ENCODE peak calls at places on chromosome 22, in five cellular contexts. One of them, this sample, is unnamed.

GRCh38 chr22:19477321-19478085 is 1.5 kb downstream of the UFD1 start:
- DNase-seq in body of pancreas: no peak
- DNase-seq in naive thymus-derived CD4-positive, alpha-beta T cell: peak; percentile 3
- DNase-seq in heart right ventricle: no peak
- DNase-seq in endodermal cell: no peak
- DNase-seq in this sample: no peak

GRCh38 chr22:19455033-19455432 is 7.5 kb upstream of the C22orf39 start:
- DNase-seq in body of pancreas: no peak
- DNase-seq in naive thymus-derived CD4-positive, alpha-beta T cell: no peak
- DNase-seq in heart right ventricle: no peak
- DNase-seq in endodermal cell: no peak
- DNase-seq in this sample: no peak

GRCh38 chr22:25365491-25366261 is 146.2 kb downstream of the CRYBB2 start:
- DNase-seq in body of pancreas: no peak
- DNase-seq in naive thymus-derived CD4-positive, alpha-beta T cell: no peak
- DNase-seq in heart right ventricle: peak; percentile 44
- DNase-seq in endodermal cell: no peak
- DNase-seq in this sample: no peak

GRCh38 chr22:30212363-30212995 is 34.1 kb downstream of the LIF start:
- DNase-seq in body of pancreas: peak; percentile 85
- DNase-seq in naive thymus-derived CD4-positive, alpha-beta T cell: peak; percentile 36
- DNase-seq in heart right ventricle: peak; percentile 47
- DNase-seq in endodermal cell: no peak
- DNase-seq in this sample: peak; percentile 58

GRCh38 chr22:26857169-26857568 is 199.8 kb downstream of the MIAT start:
- DNase-seq in body of pancreas: no peak
- DNase-seq in naive thymus-derived CD4-positive, alpha-beta T cell: no peak
- DNase-seq in heart right ventricle: no peak
- DNase-seq in endodermal cell: no peak
- DNase-seq in this sample: no peak

GRCh38 chr22:49303061-49303735 is 524.5 kb downstream of the BRD1 start:
- DNase-seq in body of pancreas: no peak
- DNase-seq in naive thymus-derived CD4-positive, alpha-beta T cell: no peak
- DNase-seq in heart right ventricle: no peak
- DNase-seq in endodermal cell: peak; percentile 34
- DNase-seq in this sample: no peak

GRCh38 chr22:20510811-20511577 is 3.6 kb downstream of the MED15 start:
- DNase-seq in body of pancreas: no peak
- DNase-seq in naive thymus-derived CD4-positive, alpha-beta T cell: no peak
- DNase-seq in heart right ventricle: no peak
- DNase-seq in endodermal cell: no peak
- DNase-seq in this sample: no peak

GRCh38 chr22:38320605-38321402 is 3.6 kb upstream of the CSNK1E start:
- DNase-seq in body of pancreas: no peak
- DNase-seq in naive thymus-derived CD4-positive, alpha-beta T cell: no peak
- DNase-seq in heart right ventricle: no peak
- DNase-seq in endodermal cell: no peak
- DNase-seq in this sample: no peak

GRCh38 chr22:28900379-28900778 is 17.0 kb downstream of the ZNRF3 start:
- DNase-seq in body of pancreas: no peak
- DNase-seq in naive thymus-derived CD4-positive, alpha-beta T cell: no peak
- DNase-seq in heart right ventricle: no peak
- DNase-seq in endodermal cell: no peak
- DNase-seq in this sample: no peak

GRCh38 chr22:40196628-40197027 is 18.9 kb downstream of the TNRC6B start:
- DNase-seq in body of pancreas: no peak
- DNase-seq in naive thymus-derived CD4-positive, alpha-beta T cell: peak; percentile 44
- DNase-seq in heart right ventricle: no peak
- DNase-seq in endodermal cell: no peak
- DNase-seq in this sample: peak; percentile 80

GRCh38 chr22:42269407-42270177 is 861 bp downstream of the TCF20 start:
- DNase-seq in body of pancreas: peak; percentile 85
- DNase-seq in naive thymus-derived CD4-positive, alpha-beta T cell: peak; percentile 74
- DNase-seq in heart right ventricle: peak; percentile 51
- DNase-seq in endodermal cell: peak; percentile 92
- DNase-seq in this sample: peak; percentile 29

GRCh38 chr22:31491218-31491962 is 1.7 kb upstream of the EIF4ENIF1 start:
- DNase-seq in body of pancreas: no peak
- DNase-seq in naive thymus-derived CD4-positive, alpha-beta T cell: no peak
- DNase-seq in heart right ventricle: no peak
- DNase-seq in endodermal cell: peak; percentile 73
- DNase-seq in this sample: no peak

DNA sequence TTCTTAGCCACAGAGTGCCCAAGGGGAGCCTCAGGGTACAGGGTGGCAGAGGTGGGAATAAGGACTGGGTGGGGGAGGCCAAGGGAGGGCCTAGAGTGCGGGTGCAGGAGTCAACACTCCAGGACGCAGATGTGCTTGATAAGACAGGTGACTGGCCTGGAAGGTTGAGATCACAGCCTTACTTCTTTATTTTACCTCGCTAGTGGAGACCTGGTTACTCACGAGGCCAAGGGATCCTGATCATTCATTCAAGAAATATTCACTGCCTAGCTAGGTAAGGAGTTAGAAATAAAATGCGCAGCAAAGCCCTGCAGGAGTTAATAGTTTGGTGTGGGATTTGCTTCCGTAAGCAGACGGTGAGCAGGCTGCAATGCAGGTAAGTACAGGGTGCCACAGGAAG is 13.2 kb upstream of the PEX26 start:
- DNase-seq in body of pancreas: no peak
- DNase-seq in naive thymus-derived CD4-positive, alpha-beta T cell: no peak
- DNase-seq in heart right ventricle: no peak
- DNase-seq in endodermal cell: no peak
- DNase-seq in this sample: no peak
- H3K4me1 ChIP-seq in body of pancreas: peaks cover 24% of the 10 kb centered on the region
- H3K4me1 ChIP-seq in naive thymus-derived CD4-positive, alpha-beta T cell: no peaks in the 10 kb centered on the region
- H3K4me1 ChIP-seq in heart right ventricle: peaks cover 11% of the 10 kb centered on the region
- H3K4me1 ChIP-seq in endodermal cell: no peaks in the 10 kb centered on the region
- H3K4me1 ChIP-seq in this sample: peaks cover 4% of the 10 kb centered on the region

DNA sequence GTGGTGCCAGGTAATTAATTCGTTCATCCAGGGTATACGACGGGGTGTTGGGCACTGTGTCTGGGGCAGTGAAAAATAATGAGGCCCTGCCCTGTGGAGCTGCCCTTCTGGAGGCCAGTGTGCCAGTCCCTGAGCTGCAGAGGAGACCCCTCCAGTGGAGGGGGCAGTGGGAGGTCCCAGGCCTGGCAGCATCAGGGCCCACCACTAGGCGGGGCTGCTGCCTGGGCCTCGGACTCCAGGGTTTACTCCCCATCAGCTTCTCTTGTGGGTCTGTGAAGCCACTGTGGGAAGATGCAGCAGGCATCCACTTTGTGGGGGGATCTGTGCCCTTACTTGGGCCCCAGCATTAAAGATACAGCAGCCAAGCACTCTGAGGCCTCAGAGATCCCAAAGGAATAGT is 17.4 kb upstream of the TMPRSS6 start:
- DNase-seq in body of pancreas: no peak
- DNase-seq in naive thymus-derived CD4-positive, alpha-beta T cell: no peak
- DNase-seq in heart right ventricle: no peak
- DNase-seq in endodermal cell: peak; percentile 77
- DNase-seq in this sample: no peak
- H3K27ac ChIP-seq in body of pancreas: no peak overlapping the region
- H3K27ac ChIP-seq in naive thymus-derived CD4-positive, alpha-beta T cell: peak overlapping the region; percentile 46
- H3K27ac ChIP-seq in heart right ventricle: no peak overlapping the region
- H3K27ac ChIP-seq in endodermal cell: no peak overlapping the region
- H3K27ac ChIP-seq in this sample: no peak overlapping the region

GRCh38 chr22:50583294-50583865 is 731 bp upstream of the CHKB start:
- DNase-seq in body of pancreas: no peak
- DNase-seq in naive thymus-derived CD4-positive, alpha-beta T cell: no peak
- DNase-seq in heart right ventricle: no peak
- DNase-seq in endodermal cell: no peak
- DNase-seq in this sample: no peak

GRCh38 chr22:50584106-50585096 is 1.8 kb upstream of the CHKB start:
- DNase-seq in body of pancreas: no peak
- DNase-seq in naive thymus-derived CD4-positive, alpha-beta T cell: no peak
- DNase-seq in heart right ventricle: no peak
- DNase-seq in endodermal cell: peak; percentile 66
- DNase-seq in this sample: no peak

GRCh38 chr22:50585781-50586180 is 3.1 kb upstream of the CHKB start:
- DNase-seq in body of pancreas: no peak
- DNase-seq in naive thymus-derived CD4-positive, alpha-beta T cell: no peak
- DNase-seq in heart right ventricle: no peak
- DNase-seq in endodermal cell: no peak
- DNase-seq in this sample: no peak

GRCh38 chr22:50586416-50586815 is 3.8 kb upstream of the CHKB start:
- DNase-seq in body of pancreas: no peak
- DNase-seq in naive thymus-derived CD4-positive, alpha-beta T cell: no peak
- DNase-seq in heart right ventricle: no peak
- DNase-seq in endodermal cell: no peak
- DNase-seq in this sample: no peak

GRCh38 chr22:50585238-50585637 is 2.6 kb upstream of the CHKB start:
- DNase-seq in body of pancreas: no peak
- DNase-seq in naive thymus-derived CD4-positive, alpha-beta T cell: no peak
- DNase-seq in heart right ventricle: no peak
- DNase-seq in endodermal cell: no peak
- DNase-seq in this sample: no peak
- H3K4me1 ChIP-seq in body of pancreas: peaks cover 19% of the 10 kb centered on the region
- H3K4me1 ChIP-seq in naive thymus-derived CD4-positive, alpha-beta T cell: peaks cover 16% of the 10 kb centered on the region
- H3K4me1 ChIP-seq in heart right ventricle: peaks cover 23% of the 10 kb centered on the region
- H3K4me1 ChIP-seq in endodermal cell: peaks cover 6% of the 10 kb centered on the region
- H3K4me1 ChIP-seq in this sample: peaks cover 4% of the 10 kb centered on the region

GRCh38 chr22:46721716-46722115 is 16.3 kb downstream of the CERK start:
- DNase-seq in body of pancreas: no peak
- DNase-seq in naive thymus-derived CD4-positive, alpha-beta T cell: no peak
- DNase-seq in heart right ventricle: no peak
- DNase-seq in endodermal cell: no peak
- DNase-seq in this sample: no peak
- H3K27ac ChIP-seq in body of pancreas: no peak overlapping the region
- H3K27ac ChIP-seq in naive thymus-derived CD4-positive, alpha-beta T cell: no peak overlapping the region
- H3K27ac ChIP-seq in heart right ventricle: no peak overlapping the region
- H3K27ac ChIP-seq in endodermal cell: no peak overlapping the region
- H3K27ac ChIP-seq in this sample: no peak overlapping the region

DNA sequence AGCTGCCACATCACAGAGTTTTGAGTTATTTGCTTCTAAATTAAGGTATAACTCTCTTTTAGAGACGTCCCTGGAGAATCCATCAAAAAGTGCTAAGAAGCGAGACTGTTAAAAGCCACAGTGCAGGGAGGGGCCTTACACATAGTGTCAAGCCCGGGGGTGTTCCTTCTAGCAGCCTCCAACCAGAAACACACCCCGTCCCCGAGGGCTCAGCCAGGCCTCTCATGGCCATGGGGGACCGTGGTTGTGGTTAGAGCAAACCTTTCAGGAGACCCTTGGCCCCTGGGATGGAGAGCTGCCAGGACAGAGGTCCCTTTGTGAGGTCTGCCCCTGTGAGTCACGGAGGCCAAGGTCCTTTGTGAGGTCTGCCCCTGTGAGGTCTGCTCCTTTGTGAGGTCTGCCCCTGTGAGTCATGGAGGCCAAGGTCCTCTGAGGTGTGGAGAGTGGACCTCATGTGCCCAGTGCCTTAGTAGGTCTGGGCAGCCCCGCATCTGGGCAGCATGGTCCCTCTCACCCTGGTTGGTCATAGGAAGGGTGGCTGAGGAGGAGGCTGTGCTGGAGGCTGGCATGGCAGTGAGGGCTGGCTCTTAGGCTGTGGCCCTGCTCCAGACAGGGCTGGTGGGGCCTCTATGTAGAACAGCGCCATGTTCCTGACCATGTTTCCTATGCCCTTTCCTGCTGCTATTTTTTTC is 5.4 kb downstream of the GNAZ start:
- DNase-seq in body of pancreas: no peak
- DNase-seq in naive thymus-derived CD4-positive, alpha-beta T cell: no peak
- DNase-seq in heart right ventricle: no peak
- DNase-seq in endodermal cell: no peak
- DNase-seq in this sample: no peak
- H3K4me1 ChIP-seq in body of pancreas: peaks cover 14% of the 10 kb centered on the region
- H3K4me1 ChIP-seq in naive thymus-derived CD4-positive, alpha-beta T cell: peaks cover 9% of the 10 kb centered on the region
- H3K4me1 ChIP-seq in heart right ventricle: peaks cover 5% of the 10 kb centered on the region
- H3K4me1 ChIP-seq in endodermal cell: no peaks in the 10 kb centered on the region
- H3K4me1 ChIP-seq in this sample: no peaks in the 10 kb centered on the region

GRCh38 chr22:50304528-50305392 is 2.7 kb downstream of the PLXNB2 start:
- DNase-seq in body of pancreas: peak; percentile 56
- DNase-seq in naive thymus-derived CD4-positive, alpha-beta T cell: no peak
- DNase-seq in heart right ventricle: peak; percentile 54
- DNase-seq in endodermal cell: no peak
- DNase-seq in this sample: peak; percentile 53

GRCh38 chr22:50303515-50303847 is 4.0 kb downstream of the PLXNB2 start:
- DNase-seq in body of pancreas: no peak
- DNase-seq in naive thymus-derived CD4-positive, alpha-beta T cell: no peak
- DNase-seq in heart right ventricle: no peak
- DNase-seq in endodermal cell: no peak
- DNase-seq in this sample: no peak

GRCh38 chr22:50302564-50302963 is 4.9 kb downstream of the PLXNB2 start:
- DNase-seq in body of pancreas: no peak
- DNase-seq in naive thymus-derived CD4-positive, alpha-beta T cell: no peak
- DNase-seq in heart right ventricle: peak; percentile 49
- DNase-seq in endodermal cell: no peak
- DNase-seq in this sample: peak; percentile 51

GRCh38 chr22:50305393-50305657 is 2.1 kb downstream of the PLXNB2 start:
- DNase-seq in body of pancreas: no peak
- DNase-seq in naive thymus-derived CD4-positive, alpha-beta T cell: no peak
- DNase-seq in heart right ventricle: no peak
- DNase-seq in endodermal cell: no peak
- DNase-seq in this sample: no peak

GRCh38 chr22:50303848-50304527 is 3.5 kb downstream of the PLXNB2 start:
- DNase-seq in body of pancreas: peak; percentile 54
- DNase-seq in naive thymus-derived CD4-positive, alpha-beta T cell: no peak
- DNase-seq in heart right ventricle: peak; percentile 51
- DNase-seq in endodermal cell: peak; percentile 87
- DNase-seq in this sample: peak; percentile 60
- H3K27ac ChIP-seq in body of pancreas: peak overlapping the region; percentile 82
- H3K27ac ChIP-seq in naive thymus-derived CD4-positive, alpha-beta T cell: no peak overlapping the region
- H3K27ac ChIP-seq in heart right ventricle: peak overlapping the region; percentile 95
- H3K27ac ChIP-seq in endodermal cell: no peak overlapping the region
- H3K27ac ChIP-seq in this sample: peak overlapping the region; percentile 94

GRCh38 chr22:46587492-46588278 is 32.5 kb upstream of the GRAMD4 start:
- DNase-seq in body of pancreas: no peak
- DNase-seq in naive thymus-derived CD4-positive, alpha-beta T cell: no peak
- DNase-seq in heart right ventricle: peak; percentile 49
- DNase-seq in endodermal cell: peak; percentile 45
- DNase-seq in this sample: no peak

GRCh38 chr22:46586123-46586519 is 34.1 kb upstream of the GRAMD4 start:
- DNase-seq in body of pancreas: no peak
- DNase-seq in naive thymus-derived CD4-positive, alpha-beta T cell: no peak
- DNase-seq in heart right ventricle: no peak
- DNase-seq in endodermal cell: peak; percentile 68
- DNase-seq in this sample: no peak

GRCh38 chr22:46587067-46587471 is 33.1 kb upstream of the GRAMD4 start:
- DNase-seq in body of pancreas: no peak
- DNase-seq in naive thymus-derived CD4-positive, alpha-beta T cell: no peak
- DNase-seq in heart right ventricle: no peak
- DNase-seq in endodermal cell: no peak
- DNase-seq in this sample: no peak

GRCh38 chr22:46585340-46586122 is 34.7 kb upstream of the GRAMD4 start:
- DNase-seq in body of pancreas: no peak
- DNase-seq in naive thymus-derived CD4-positive, alpha-beta T cell: no peak
- DNase-seq in heart right ventricle: no peak
- DNase-seq in endodermal cell: no peak
- DNase-seq in this sample: no peak

DNA sequence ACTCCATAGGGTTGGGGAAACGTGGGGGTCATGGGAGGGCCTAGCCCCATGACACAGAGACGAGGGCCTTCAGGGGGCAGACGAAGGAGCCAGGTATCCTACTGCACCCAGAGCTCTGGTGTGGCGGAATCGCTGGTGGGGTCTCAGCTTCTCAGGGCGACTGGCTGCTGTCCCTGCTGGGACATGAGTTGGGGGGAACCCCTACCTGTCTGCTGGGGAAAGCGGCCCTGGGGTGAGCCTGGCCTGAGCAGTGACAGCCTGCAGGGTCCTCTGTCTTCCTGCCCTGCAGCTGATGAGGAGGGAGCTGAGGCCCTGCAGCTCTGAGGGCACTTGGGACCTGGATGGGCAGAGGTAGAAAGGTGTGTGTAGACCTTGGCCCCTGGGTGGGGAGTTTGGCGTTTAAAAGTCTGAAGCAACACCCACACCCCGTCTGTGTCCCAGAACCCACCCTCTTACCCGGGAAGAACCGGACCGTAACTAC is 33.6 kb upstream of the GRAMD4 start:
- DNase-seq in body of pancreas: no peak
- DNase-seq in naive thymus-derived CD4-positive, alpha-beta T cell: no peak
- DNase-seq in heart right ventricle: no peak
- DNase-seq in endodermal cell: no peak
- DNase-seq in this sample: no peak
- H3K4me1 ChIP-seq in body of pancreas: peaks cover 30% of the 10 kb centered on the region
- H3K4me1 ChIP-seq in naive thymus-derived CD4-positive, alpha-beta T cell: peaks cover 10% of the 10 kb centered on the region
- H3K4me1 ChIP-seq in heart right ventricle: peaks cover 66% of the 10 kb centered on the region
- H3K4me1 ChIP-seq in endodermal cell: peaks cover 14% of the 10 kb centered on the region
- H3K4me1 ChIP-seq in this sample: no peaks in the 10 kb centered on the region

This sample was measured in uterus.